ENCODE peak calls at places on chromosomes 4 and X, in five cellular contexts. F is bronchial epithelial cell; L is activated CD4-positive, alpha-beta T cell treated with anti-CD3 and anti-CD28 coated beads for 24 hours; T is left lung; R is EH. Z is an unnamed sample.

GRCh38 chrX:103446665-103447302 is 70.4 kb downstream of the BEX3 start:
- DNase-seq in F (peak), L (no peak), T (no peak), R (peak), Z (no peak)

GRCh38 chr4:55838952-55839351 is 14.5 kb upstream of the EXOC1 start:
- DNase-seq in F (no peak), L (no peak), T (no peak), R (no peak), Z (no peak)

GRCh38 chrX:20361890-20362262 is 95.2 kb upstream of the RPS6KA3 start:
- DNase-seq in F (peak), L (no peak), T (no peak), R (peak), Z (no peak)

GRCh38 chrX:34350552-34350951 is 218.4 kb upstream of the FAM47A start:
- DNase-seq in F (peak), L (no peak), T (no peak), R (peak), Z (no peak)

GRCh38 chr4:8307714-8308113 is 38.2 kb downstream of the HTRA3 start:
- DNase-seq in F (no peak), L (no peak), T (peak), R (no peak), Z (no peak)

GRCh38 chr4:153564630-153565525 is 98.7 kb downstream of the TMEM131L start:
- DNase-seq in F (no peak), L (no peak), T (no peak), R (peak), Z (no peak)

GRCh38 chr4:33512397-33512796 is 2731.9 kb downstream of the ARAP2 start:
- DNase-seq in F (no peak), L (no peak), T (no peak), R (no peak), Z (no peak)

GRCh38 chr4:4432341-4433125 is 45.6 kb downstream of the NSG1 start:
- DNase-seq in F (no peak), L (no peak), T (no peak), R (no peak), Z (no peak)

Z was measured in stimulated activated CD8-positive, alpha-beta memory T cell treated with anti-CD3 and anti-CD28 coated beads, Interleukin-4, amount 100 ng/mL, for 24 hours.